ENCODE peak calls at places on chromosomes 13 and 19, in eight cellular contexts. One of them, this sample, is unnamed.

GRCh38 chr13:36158606-36159005 is 27.4 kb upstream of the DCLK1 start:
- DNase-seq in NCI-H748 treated with DMSO at 0.1 percent for 48 hours: no peak
- DNase-seq in GM04504: no peak
- DNase-seq in stimulated activated CD4-positive, alpha-beta T cell treated with anti-CD3 and anti-CD28 coated beads, Interleukin-4, amount 100 ng/mL, for 48 hours: no peak
- DNase-seq in right lobe of liver: no peak
- DNase-seq in foreskin fibroblast: no peak
- DNase-seq in amniotic stem cell: no peak
- DNase-seq in SK-N-SH: no peak
- DNase-seq in this sample: no peak

GRCh38 chr19:34173145-34173956 is 1.0 kb downstream of the LSM14A start:
- DNase-seq in NCI-H748 treated with DMSO at 0.1 percent for 48 hours: peak
- DNase-seq in GM04504: no peak
- DNase-seq in stimulated activated CD4-positive, alpha-beta T cell treated with anti-CD3 and anti-CD28 coated beads, Interleukin-4, amount 100 ng/mL, for 48 hours: no peak
- DNase-seq in right lobe of liver: peak
- DNase-seq in foreskin fibroblast: no peak
- DNase-seq in amniotic stem cell: peak
- DNase-seq in SK-N-SH: peak
- DNase-seq in this sample: peak

GRCh38 chr13:25973085-25973484 is 78.7 kb downstream of the SHISA2 start:
- DNase-seq in NCI-H748 treated with DMSO at 0.1 percent for 48 hours: peak
- DNase-seq in GM04504: no peak
- DNase-seq in stimulated activated CD4-positive, alpha-beta T cell treated with anti-CD3 and anti-CD28 coated beads, Interleukin-4, amount 100 ng/mL, for 48 hours: no peak
- DNase-seq in right lobe of liver: no peak
- DNase-seq in foreskin fibroblast: no peak
- DNase-seq in amniotic stem cell: no peak
- DNase-seq in SK-N-SH: no peak
- DNase-seq in this sample: no peak

GRCh38 chr19:3125900-3126524 is 9.8 kb upstream of the GNA15 start:
- DNase-seq in NCI-H748 treated with DMSO at 0.1 percent for 48 hours: no peak
- DNase-seq in GM04504: no peak
- DNase-seq in stimulated activated CD4-positive, alpha-beta T cell treated with anti-CD3 and anti-CD28 coated beads, Interleukin-4, amount 100 ng/mL, for 48 hours: peak
- DNase-seq in right lobe of liver: peak
- DNase-seq in foreskin fibroblast: peak
- DNase-seq in amniotic stem cell: no peak
- DNase-seq in SK-N-SH: peak
- DNase-seq in this sample: no peak

GRCh38 chr13:42875448-42876269 is 94.3 kb downstream of the FAM216B start:
- DNase-seq in NCI-H748 treated with DMSO at 0.1 percent for 48 hours: no peak
- DNase-seq in GM04504: no peak
- DNase-seq in stimulated activated CD4-positive, alpha-beta T cell treated with anti-CD3 and anti-CD28 coated beads, Interleukin-4, amount 100 ng/mL, for 48 hours: no peak
- DNase-seq in right lobe of liver: no peak
- DNase-seq in foreskin fibroblast: peak
- DNase-seq in amniotic stem cell: no peak
- DNase-seq in SK-N-SH: peak
- DNase-seq in this sample: no peak

GRCh38 chr19:47699360-47699917 is 13.8 kb upstream of the EHD2 start:
- DNase-seq in NCI-H748 treated with DMSO at 0.1 percent for 48 hours: peak
- DNase-seq in GM04504: no peak
- DNase-seq in stimulated activated CD4-positive, alpha-beta T cell treated with anti-CD3 and anti-CD28 coated beads, Interleukin-4, amount 100 ng/mL, for 48 hours: peak
- DNase-seq in right lobe of liver: no peak
- DNase-seq in foreskin fibroblast: peak
- DNase-seq in amniotic stem cell: no peak
- DNase-seq in SK-N-SH: peak
- DNase-seq in this sample: no peak

GRCh38 chr19:47641891-47642485 is 33.1 kb downstream of the BICRA start:
- DNase-seq in NCI-H748 treated with DMSO at 0.1 percent for 48 hours: no peak
- DNase-seq in GM04504: no peak
- DNase-seq in stimulated activated CD4-positive, alpha-beta T cell treated with anti-CD3 and anti-CD28 coated beads, Interleukin-4, amount 100 ng/mL, for 48 hours: no peak
- DNase-seq in right lobe of liver: no peak
- DNase-seq in foreskin fibroblast: no peak
- DNase-seq in amniotic stem cell: no peak
- DNase-seq in SK-N-SH: no peak
- DNase-seq in this sample: no peak

GRCh38 chr19:6572217-6572616 is 18.7 kb downstream of the CD70 start:
- DNase-seq in NCI-H748 treated with DMSO at 0.1 percent for 48 hours: no peak
- DNase-seq in GM04504: no peak
- DNase-seq in stimulated activated CD4-positive, alpha-beta T cell treated with anti-CD3 and anti-CD28 coated beads, Interleukin-4, amount 100 ng/mL, for 48 hours: no peak
- DNase-seq in right lobe of liver: peak
- DNase-seq in foreskin fibroblast: no peak
- DNase-seq in amniotic stem cell: no peak
- DNase-seq in SK-N-SH: no peak
- DNase-seq in this sample: peak

GRCh38 chr13:75418997-75419396 is 63.0 kb downstream of the TBC1D4 start:
- DNase-seq in NCI-H748 treated with DMSO at 0.1 percent for 48 hours: no peak
- DNase-seq in GM04504: no peak
- DNase-seq in stimulated activated CD4-positive, alpha-beta T cell treated with anti-CD3 and anti-CD28 coated beads, Interleukin-4, amount 100 ng/mL, for 48 hours: no peak
- DNase-seq in right lobe of liver: no peak
- DNase-seq in foreskin fibroblast: peak
- DNase-seq in amniotic stem cell: no peak
- DNase-seq in SK-N-SH: no peak
- DNase-seq in this sample: no peak

GRCh38 chr13:54241719-54242118 is 1213.1 kb downstream of the OLFM4 start:
- DNase-seq in NCI-H748 treated with DMSO at 0.1 percent for 48 hours: peak
- DNase-seq in GM04504: no peak
- DNase-seq in stimulated activated CD4-positive, alpha-beta T cell treated with anti-CD3 and anti-CD28 coated beads, Interleukin-4, amount 100 ng/mL, for 48 hours: no peak
- DNase-seq in right lobe of liver: no peak
- DNase-seq in foreskin fibroblast: no peak
- DNase-seq in amniotic stem cell: no peak
- DNase-seq in SK-N-SH: no peak
- DNase-seq in this sample: no peak

GRCh38 chr19:18068395-18068794 is 18.3 kb downstream of the IL12RB1 start:
- DNase-seq in NCI-H748 treated with DMSO at 0.1 percent for 48 hours: no peak
- DNase-seq in GM04504: no peak
- DNase-seq in stimulated activated CD4-positive, alpha-beta T cell treated with anti-CD3 and anti-CD28 coated beads, Interleukin-4, amount 100 ng/mL, for 48 hours: no peak
- DNase-seq in right lobe of liver: no peak
- DNase-seq in foreskin fibroblast: no peak
- DNase-seq in amniotic stem cell: no peak
- DNase-seq in SK-N-SH: no peak
- DNase-seq in this sample: no peak

GRCh38 chr13:95496485-95496884 is 56.0 kb upstream of the CLDN10 start:
- DNase-seq in NCI-H748 treated with DMSO at 0.1 percent for 48 hours: no peak
- DNase-seq in GM04504: no peak
- DNase-seq in stimulated activated CD4-positive, alpha-beta T cell treated with anti-CD3 and anti-CD28 coated beads, Interleukin-4, amount 100 ng/mL, for 48 hours: no peak
- DNase-seq in right lobe of liver: no peak
- DNase-seq in foreskin fibroblast: no peak
- DNase-seq in amniotic stem cell: no peak
- DNase-seq in SK-N-SH: no peak
- DNase-seq in this sample: no peak

GRCh38 chr19:1118999-1119398 is 15.2 kb downstream of the GPX4 start:
- DNase-seq in NCI-H748 treated with DMSO at 0.1 percent for 48 hours: no peak
- DNase-seq in GM04504: no peak
- DNase-seq in stimulated activated CD4-positive, alpha-beta T cell treated with anti-CD3 and anti-CD28 coated beads, Interleukin-4, amount 100 ng/mL, for 48 hours: no peak
- DNase-seq in right lobe of liver: peak
- DNase-seq in foreskin fibroblast: no peak
- DNase-seq in amniotic stem cell: no peak
- DNase-seq in SK-N-SH: no peak
- DNase-seq in this sample: no peak

GRCh38 chr19:7926021-7926726 is at the start of gene CTXN1:
- DNase-seq in NCI-H748 treated with DMSO at 0.1 percent for 48 hours: peak
- DNase-seq in GM04504: no peak
- DNase-seq in stimulated activated CD4-positive, alpha-beta T cell treated with anti-CD3 and anti-CD28 coated beads, Interleukin-4, amount 100 ng/mL, for 48 hours: peak
- DNase-seq in right lobe of liver: peak
- DNase-seq in foreskin fibroblast: peak
- DNase-seq in amniotic stem cell: no peak
- DNase-seq in SK-N-SH: peak
- DNase-seq in this sample: peak

GRCh38 chr19:50482271-50482855 is 5.7 kb upstream of the GARIN5A start:
- DNase-seq in NCI-H748 treated with DMSO at 0.1 percent for 48 hours: no peak
- DNase-seq in GM04504: no peak
- DNase-seq in stimulated activated CD4-positive, alpha-beta T cell treated with anti-CD3 and anti-CD28 coated beads, Interleukin-4, amount 100 ng/mL, for 48 hours: no peak
- DNase-seq in right lobe of liver: peak
- DNase-seq in foreskin fibroblast: no peak
- DNase-seq in amniotic stem cell: no peak
- DNase-seq in SK-N-SH: no peak
- DNase-seq in this sample: no peak

GRCh38 chr19:17812099-17812498 is 9.2 kb downstream of the INSL3 start:
- DNase-seq in NCI-H748 treated with DMSO at 0.1 percent for 48 hours: no peak
- DNase-seq in GM04504: no peak
- DNase-seq in stimulated activated CD4-positive, alpha-beta T cell treated with anti-CD3 and anti-CD28 coated beads, Interleukin-4, amount 100 ng/mL, for 48 hours: no peak
- DNase-seq in right lobe of liver: no peak
- DNase-seq in foreskin fibroblast: no peak
- DNase-seq in amniotic stem cell: no peak
- DNase-seq in SK-N-SH: no peak
- DNase-seq in this sample: no peak

GRCh38 chr13:91346848-91347211 is 657 bp upstream of the MIR17HG start:
- DNase-seq in NCI-H748 treated with DMSO at 0.1 percent for 48 hours: peak
- DNase-seq in GM04504: no peak
- DNase-seq in stimulated activated CD4-positive, alpha-beta T cell treated with anti-CD3 and anti-CD28 coated beads, Interleukin-4, amount 100 ng/mL, for 48 hours: no peak
- DNase-seq in right lobe of liver: peak
- DNase-seq in foreskin fibroblast: peak
- DNase-seq in amniotic stem cell: no peak
- DNase-seq in SK-N-SH: peak
- DNase-seq in this sample: no peak

GRCh38 chr19:53849237-53849676 is 18.4 kb upstream of the MYADM start:
- DNase-seq in NCI-H748 treated with DMSO at 0.1 percent for 48 hours: no peak
- DNase-seq in GM04504: peak
- DNase-seq in stimulated activated CD4-positive, alpha-beta T cell treated with anti-CD3 and anti-CD28 coated beads, Interleukin-4, amount 100 ng/mL, for 48 hours: no peak
- DNase-seq in right lobe of liver: no peak
- DNase-seq in foreskin fibroblast: peak
- DNase-seq in amniotic stem cell: no peak
- DNase-seq in SK-N-SH: no peak
- DNase-seq in this sample: peak

GRCh38 chr13:95201814-95202521 is 99.3 kb downstream of the ABCC4 start:
- DNase-seq in NCI-H748 treated with DMSO at 0.1 percent for 48 hours: no peak
- DNase-seq in GM04504: peak
- DNase-seq in stimulated activated CD4-positive, alpha-beta T cell treated with anti-CD3 and anti-CD28 coated beads, Interleukin-4, amount 100 ng/mL, for 48 hours: no peak
- DNase-seq in right lobe of liver: no peak
- DNase-seq in foreskin fibroblast: peak
- DNase-seq in amniotic stem cell: no peak
- DNase-seq in SK-N-SH: peak
- DNase-seq in this sample: no peak

GRCh38 chr19:54388001-54388802 is 23.5 kb upstream of the LAIR1 start:
- DNase-seq in NCI-H748 treated with DMSO at 0.1 percent for 48 hours: no peak
- DNase-seq in GM04504: no peak
- DNase-seq in stimulated activated CD4-positive, alpha-beta T cell treated with anti-CD3 and anti-CD28 coated beads, Interleukin-4, amount 100 ng/mL, for 48 hours: peak
- DNase-seq in right lobe of liver: no peak
- DNase-seq in foreskin fibroblast: peak
- DNase-seq in amniotic stem cell: no peak
- DNase-seq in SK-N-SH: no peak
- DNase-seq in this sample: peak

GRCh38 chr19:55058781-55059610 is 4.0 kb downstream of the RDH13 start:
- DNase-seq in NCI-H748 treated with DMSO at 0.1 percent for 48 hours: no peak
- DNase-seq in GM04504: no peak
- DNase-seq in stimulated activated CD4-positive, alpha-beta T cell treated with anti-CD3 and anti-CD28 coated beads, Interleukin-4, amount 100 ng/mL, for 48 hours: no peak
- DNase-seq in right lobe of liver: no peak
- DNase-seq in foreskin fibroblast: no peak
- DNase-seq in amniotic stem cell: no peak
- DNase-seq in SK-N-SH: no peak
- DNase-seq in this sample: no peak

GRCh38 chr13:87953381-87953780 is 282.2 kb downstream of the SLITRK5 start:
- DNase-seq in NCI-H748 treated with DMSO at 0.1 percent for 48 hours: no peak
- DNase-seq in GM04504: no peak
- DNase-seq in stimulated activated CD4-positive, alpha-beta T cell treated with anti-CD3 and anti-CD28 coated beads, Interleukin-4, amount 100 ng/mL, for 48 hours: no peak
- DNase-seq in right lobe of liver: no peak
- DNase-seq in foreskin fibroblast: no peak
- DNase-seq in amniotic stem cell: no peak
- DNase-seq in SK-N-SH: no peak
- DNase-seq in this sample: no peak

GRCh38 chr13:42039946-42040729 is 8.3 kb upstream of the DGKH start:
- DNase-seq in NCI-H748 treated with DMSO at 0.1 percent for 48 hours: no peak
- DNase-seq in GM04504: peak
- DNase-seq in stimulated activated CD4-positive, alpha-beta T cell treated with anti-CD3 and anti-CD28 coated beads, Interleukin-4, amount 100 ng/mL, for 48 hours: peak
- DNase-seq in right lobe of liver: peak
- DNase-seq in foreskin fibroblast: peak
- DNase-seq in amniotic stem cell: peak
- DNase-seq in SK-N-SH: peak
- DNase-seq in this sample: peak